ENCODE peak calls at places on chromosomes 7 and 10, in four cellular contexts. E, C, I and V are unnamed samples.

GRCh38 chr7:93944673-93945072 is 23.1 kb downstream of the GNG11 start:
- DNase-seq in E (no peak), C (no peak), I (no peak), V (no peak)

GRCh38 chr10:77609781-77610272 is 27.8 kb downstream of the KCNMA1 start:
- DNase-seq in E (no peak), C (no peak), I (no peak), V (no peak)

GRCh38 chr7:5653661-5654060 is 127.8 kb downstream of the RNF216 start:
- DNase-seq in I (no peak), C (no peak), E (no peak), V (no peak)

GRCh38 chr10:317219-317868 is 182.1 kb downstream of the ZMYND11 start:
- DNase-seq in I (peak; percentile 17), E (no peak), C (no peak), V (no peak)

GRCh38 chr10:101721806-101722205 is 26.8 kb upstream of the FBXW4 start:
- DNase-seq in I (no peak), E (no peak), C (no peak), V (no peak)

GRCh38 chr7:132830941-132831340 is 250.9 kb downstream of the CHCHD3 start:
- DNase-seq in E (no peak), C (peak; percentile 62), I (no peak), V (no peak)

GRCh38 chr7:123692471-123692877 is 36.8 kb downstream of the LMOD2 start:
- DNase-seq in E (no peak), C (no peak), I (no peak), V (no peak)

GRCh38 chr7:92875719-92876118 is 39.3 kb upstream of the CDK6 start:
- DNase-seq in C (no peak), E (no peak), I (no peak), V (no peak)

GRCh38 chr10:84176836-84177474 is 3.4 kb downstream of the GPR15LG start:
- DNase-seq in I (no peak), E (no peak), C (no peak), V (no peak)

GRCh38 chr10:47311900-47312662 is 10.2 kb upstream of the GDF2 start:
- DNase-seq in I (peak; percentile 69), C (peak; percentile 56), E (peak; percentile 24), V (no peak)